ENCODE peak calls at places on chromosomes 6 and 20, in nine cellular contexts. N is sigmoid colon, U is heart left ventricle, T is ovary, R is uterus, W is NB4, S is Peyer's patch, K is adrenal gland, I is A549. M is an unnamed sample.

GRCh38 chr6:76992553-76992952 is 470.7 kb downstream of the HTR1B start:
- DNase-seq in R (no peak), U (no peak), N (no peak), K (no peak), T (no peak), W (no peak), S (no peak), I (no peak), M (no peak)

GRCh38 chr20:4563534-4563933 is 158.2 kb upstream of the PRND start:
- DNase-seq in W (peak), T (no peak), S (no peak), K (no peak), I (peak), R (no peak), N (no peak), U (no peak), M (no peak)

GRCh38 chr6:21764989-21765388 is 171.4 kb downstream of the SOX4 start:
- DNase-seq in W (no peak), R (no peak), I (no peak), U (no peak), T (no peak), S (no peak), K (no peak), N (no peak), M (no peak)

GRCh38 chr6:159996087-159996622 is 27.3 kb downstream of the IGF2R start:
- DNase-seq in W (no peak), R (no peak), S (no peak), T (no peak), K (no peak), U (no peak), N (no peak), I (no peak), M (no peak)

GRCh38 chr6:39430968-39431523 is 108.5 kb upstream of the KCNK16 start:
- DNase-seq in W (peak), S (peak), K (peak), N (peak), I (no peak), U (peak), T (peak), R (peak), M (peak)

GRCh38 chr6:13614126-13614925 is 809 bp upstream of the NOL7 start:
- DNase-seq in R (no peak), I (no peak), N (peak), K (no peak), U (no peak), T (no peak), S (peak), W (peak), M (peak)

GRCh38 chr6:140806431-140806830 is 1326.3 kb upstream of the GJE1 start:
- DNase-seq in T (no peak), K (no peak), R (no peak), N (no peak), U (no peak), W (no peak), S (no peak), I (no peak), M (no peak)

GRCh38 chr20:33076662-33077398 is 2.6 kb upstream of the BPIFB4 start:
- DNase-seq in I (no peak), U (no peak), N (no peak), K (no peak), T (no peak), R (no peak), S (no peak), W (peak), M (peak)

GRCh38 chr6:35764238-35764896 is 12.0 kb upstream of the CLPSL2 start:
- DNase-seq in W (no peak), K (no peak), R (no peak), U (no peak), N (no peak), S (no peak), T (no peak), I (no peak), M (no peak)

GRCh38 chr6:131490441-131490840 is 82.6 kb upstream of the ARG1 start:
- DNase-seq in T (no peak), S (no peak), N (no peak), K (no peak), W (no peak), R (no peak), U (no peak), I (no peak), M (no peak)

GRCh38 chr6:138785092-138785491 is 10.8 kb upstream of the ECT2L start:
- DNase-seq in U (no peak), W (no peak), I (no peak), T (no peak), R (no peak), N (no peak), K (no peak), S (no peak), M (no peak)

GRCh38 chr6:62904687-62905086 is 306.6 kb upstream of the FKBP1C start:
- DNase-seq in T (no peak), I (no peak), N (no peak), K (no peak), R (no peak), W (no peak), U (no peak), S (no peak), M (no peak)

GRCh38 chr6:34236423-34237315 is at the start of gene HMGA1:
- DNase-seq in I (peak), R (peak), N (peak), U (peak), S (peak), K (peak), W (peak), T (peak), M (peak)

GRCh38 chr6:34237316-34237721 is 646 bp downstream of the HMGA1 start:
- DNase-seq in W (peak), K (no peak), R (peak), U (no peak), N (no peak), I (no peak), T (no peak), S (no peak), M (peak)

GRCh38 chr6:34233867-34234266 is 2.8 kb upstream of the HMGA1 start:
- DNase-seq in S (no peak), K (no peak), T (no peak), U (no peak), N (peak), R (no peak), W (no peak), I (no peak), M (peak)

GRCh38 chr6:34234667-34235604 is 1.7 kb upstream of the HMGA1 start:
- DNase-seq in R (no peak), K (no peak), U (no peak), T (no peak), S (peak), N (peak), W (peak), I (no peak), M (no peak)

DNA sequence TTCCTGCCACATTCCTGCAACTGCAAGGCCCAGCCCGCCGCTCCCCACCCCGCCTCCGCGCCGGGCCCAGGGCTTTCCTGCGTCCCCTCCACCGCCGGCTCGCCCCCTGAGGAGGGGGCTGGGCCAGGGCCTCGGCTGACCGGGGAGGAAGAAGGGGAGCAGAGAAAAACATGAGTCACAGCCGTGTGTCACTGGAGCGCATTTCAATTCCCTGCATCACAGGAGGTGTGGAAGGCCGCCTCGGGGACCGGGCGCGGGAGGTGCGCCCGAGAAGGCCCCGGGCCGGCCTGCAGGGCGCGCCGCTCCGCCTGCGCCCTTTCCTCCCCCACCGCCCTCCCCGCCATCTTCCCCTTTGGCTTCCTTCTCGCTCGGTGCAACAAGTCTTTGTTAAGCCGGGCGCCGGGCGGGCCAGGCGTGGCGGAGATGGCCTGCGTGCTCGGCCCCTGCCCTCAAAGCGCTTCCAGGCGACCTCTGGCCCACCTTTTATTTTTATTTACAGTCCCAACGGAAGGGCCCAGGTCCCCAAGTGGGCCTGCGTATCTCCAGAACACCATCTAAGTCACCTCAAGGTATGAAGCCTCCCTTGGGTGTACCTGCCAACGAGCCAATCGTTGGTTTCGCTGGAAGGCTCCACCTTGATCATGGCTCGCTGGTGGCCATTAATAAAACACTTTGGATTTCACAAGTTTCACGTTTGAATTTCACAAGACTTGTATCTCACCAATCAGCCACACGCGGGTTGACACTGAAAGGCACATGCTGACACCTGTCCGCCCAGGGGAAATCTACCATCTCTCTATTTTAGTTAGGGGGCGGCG is 859 bp upstream of the HMGA1 start:
- DNase-seq in T (no peak), U (peak), K (peak), I (peak), S (peak), R (peak), N (peak), W (peak), M (peak)
- TF ChIP-seq POLR2A in T (no peak), U (no peak), K (peak), I (peak), S (peak), R (peak), N (no peak), W (no peak), M (no peak)

GRCh38 chr20:62996596-62996982 is 10.2 kb downstream of the BHLHE23 start:
- DNase-seq in T (no peak), S (no peak), W (no peak), R (no peak), K (no peak), N (no peak), I (no peak), U (no peak), M (no peak)
- TF ChIP-seq POLR2A in T (no peak), S (no peak), W (no peak), R (no peak), K (no peak), N (no peak), I (no peak), U (no peak), M (no peak)

GRCh38 chr6:28648035-28648877 is 122.6 kb downstream of the GPX5 start:
- DNase-seq in W (peak), T (peak), N (no peak), I (peak), K (peak), U (peak), R (peak), S (no peak), M (peak)
- TF ChIP-seq POLR2A in W (no peak), T (no peak), N (no peak), I (no peak), K (no peak), U (no peak), R (no peak), S (no peak), M (no peak)

DNA sequence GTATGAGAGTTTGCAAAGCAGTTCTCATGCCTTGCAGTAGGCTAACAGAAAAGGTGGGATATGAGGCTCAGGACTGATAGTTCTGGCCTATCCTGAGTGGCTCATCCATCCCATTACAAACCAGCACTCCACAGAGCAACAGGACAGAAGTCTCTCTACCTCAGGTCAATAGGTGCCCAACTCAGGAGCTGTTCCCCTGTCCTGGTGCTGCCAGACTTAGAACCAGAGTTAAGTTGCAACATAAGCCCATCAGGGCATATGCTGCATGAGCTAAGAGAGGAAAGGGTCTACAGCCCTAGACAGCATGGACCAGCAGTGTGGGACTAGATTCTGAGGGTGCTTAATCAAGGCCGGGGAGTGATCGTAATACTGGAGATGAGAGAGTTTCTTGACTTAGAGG is 104.8 kb upstream of the ECI2 start:
- DNase-seq in I (no peak), R (no peak), W (peak), U (no peak), S (no peak), K (no peak), T (no peak), N (no peak), M (no peak)
- TF ChIP-seq POLR2A in I (no peak), R (no peak), W (no peak), U (no peak), S (no peak), K (no peak), T (no peak), N (no peak), M (no peak)

GRCh38 chr6:108260809-108261569 is at the start of gene SNX3:
- DNase-seq in S (peak), R (peak), U (peak), T (peak), N (peak), K (peak), I (peak), W (peak), M (peak)
- TF ChIP-seq POLR2A in S (peak), R (peak), U (no peak), T (peak), N (peak), K (peak), I (peak), W (peak), M (peak)

GRCh38 chr20:53623454-53624206 is 30.0 kb upstream of the ZNF217 start:
- DNase-seq in R (peak), U (peak), S (peak), I (peak), W (peak), T (peak), K (peak), N (peak), M (peak)

GRCh38 chr20:53622247-53623114 is 28.8 kb upstream of the ZNF217 start:
- DNase-seq in U (no peak), I (peak), T (peak), S (no peak), W (peak), N (peak), R (no peak), K (no peak), M (no peak)

GRCh38 chr20:53623127-53623453 is 29.5 kb upstream of the ZNF217 start:
- DNase-seq in T (no peak), K (no peak), U (no peak), I (no peak), S (no peak), N (no peak), W (no peak), R (no peak), M (no peak)

GRCh38 chr20:53617791-53618489 is 24.3 kb upstream of the ZNF217 start:
- DNase-seq in U (no peak), W (no peak), R (no peak), K (peak), I (no peak), N (peak), T (no peak), S (no peak), M (no peak)

DNA sequence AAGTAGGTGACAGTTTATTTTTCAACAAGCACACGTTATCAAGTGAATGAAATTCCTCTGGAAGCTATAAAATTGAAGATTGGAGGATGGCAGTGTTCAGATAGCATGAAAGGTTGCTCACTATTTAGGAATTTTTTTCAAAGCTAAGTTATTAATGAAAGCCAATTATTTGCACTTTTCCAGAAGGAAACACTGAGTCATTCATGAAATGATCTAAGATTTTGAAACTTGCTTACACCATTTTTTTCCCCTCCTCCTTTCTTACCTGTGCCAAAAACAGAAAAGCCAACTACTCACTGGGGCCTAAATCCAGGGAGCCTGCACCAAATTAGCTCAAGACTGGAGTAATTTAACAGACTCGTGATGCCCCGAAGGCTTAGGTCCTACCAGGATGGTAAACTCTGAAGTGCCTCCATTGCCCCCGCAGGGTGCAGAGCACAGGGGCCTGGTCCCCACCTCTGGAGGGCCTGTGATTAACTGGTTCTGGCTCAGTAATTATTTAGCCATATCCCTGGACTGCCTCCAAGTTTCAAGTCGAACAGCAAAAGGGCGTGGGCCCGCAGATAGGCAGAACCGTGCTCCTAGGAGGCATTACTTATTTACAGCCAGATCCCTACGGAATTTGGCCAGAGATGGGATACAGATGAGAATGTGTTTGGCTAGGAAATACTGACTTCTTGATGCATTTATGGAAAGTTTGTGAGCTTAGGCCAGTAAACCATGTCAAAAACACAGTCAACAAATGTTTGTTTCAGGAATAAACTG is 28.0 kb upstream of the ZNF217 start:
- DNase-seq in T (peak), W (peak), U (peak), R (peak), I (peak), N (peak), K (peak), S (no peak), M (peak)
- TF ChIP-seq POLR2A in T (no peak), W (no peak), U (no peak), R (peak), I (no peak), N (no peak), K (peak), S (no peak), M (no peak)

GRCh38 chr20:53707341-53708102 is 113.9 kb upstream of the ZNF217 start:
- DNase-seq in U (no peak), S (no peak), R (no peak), K (no peak), N (no peak), I (no peak), T (no peak), W (peak), M (no peak)
- TF ChIP-seq POLR2A in U (no peak), S (no peak), R (no peak), K (no peak), N (no peak), I (no peak), T (no peak), W (no peak), M (no peak)

GRCh38 chr20:18137412-18138265 is at the start of the genes KAT14 and PET117:
- DNase-seq in N (peak), I (peak), W (peak), R (peak), T (peak), K (peak), U (peak), S (peak), M (peak)
- TF ChIP-seq POLR2A in N (peak), I (peak), W (peak), R (peak), T (peak), K (peak), U (no peak), S (peak), M (peak)